ENCODE peak calls at places on chromosome 18, in eight cellular contexts. One of them, this sample, is unnamed.

GRCh38 chr18:66129248-66129647 is 378.4 kb downstream of the CDH7 start:
- DNase-seq in LHCN-M2: no peak
- DNase-seq in activated CD4-positive, CD25-positive, alpha-beta regulatory T cell: no peak
- DNase-seq in caudate nucleus: no peak
- DNase-seq in germinal center: no peak
- DNase-seq in NCI-H1092: no peak
- DNase-seq in renal cortical epithelial cell: no peak
- DNase-seq in hippocampal formation: no peak
- DNase-seq in this sample: no peak

GRCh38 chr18:44080054-44080453 is 600.6 kb upstream of the SETBP1 start:
- DNase-seq in LHCN-M2: no peak
- DNase-seq in activated CD4-positive, CD25-positive, alpha-beta regulatory T cell: no peak
- DNase-seq in caudate nucleus: no peak
- DNase-seq in germinal center: no peak
- DNase-seq in NCI-H1092: no peak
- DNase-seq in renal cortical epithelial cell: peak
- DNase-seq in hippocampal formation: no peak
- DNase-seq in this sample: no peak

GRCh38 chr18:12155996-12156395 is 62.4 kb downstream of the ANKRD62 start:
- DNase-seq in LHCN-M2: no peak
- DNase-seq in activated CD4-positive, CD25-positive, alpha-beta regulatory T cell: no peak
- DNase-seq in caudate nucleus: no peak
- DNase-seq in germinal center: no peak
- DNase-seq in NCI-H1092: no peak
- DNase-seq in renal cortical epithelial cell: no peak
- DNase-seq in hippocampal formation: no peak
- DNase-seq in this sample: no peak

GRCh38 chr18:61842146-61842545 is 50.7 kb downstream of the RNF152 start:
- DNase-seq in LHCN-M2: peak
- DNase-seq in activated CD4-positive, CD25-positive, alpha-beta regulatory T cell: no peak
- DNase-seq in caudate nucleus: no peak
- DNase-seq in germinal center: no peak
- DNase-seq in NCI-H1092: no peak
- DNase-seq in renal cortical epithelial cell: no peak
- DNase-seq in hippocampal formation: peak
- DNase-seq in this sample: no peak

GRCh38 chr18:10518595-10519273 is 7.1 kb upstream of the NAPG start:
- DNase-seq in LHCN-M2: peak
- DNase-seq in activated CD4-positive, CD25-positive, alpha-beta regulatory T cell: no peak
- DNase-seq in caudate nucleus: peak
- DNase-seq in germinal center: no peak
- DNase-seq in NCI-H1092: peak
- DNase-seq in renal cortical epithelial cell: peak
- DNase-seq in hippocampal formation: peak
- DNase-seq in this sample: no peak

GRCh38 chr18:9775172-9775571 is 67.1 kb downstream of the RAB31 start:
- DNase-seq in LHCN-M2: no peak
- DNase-seq in activated CD4-positive, CD25-positive, alpha-beta regulatory T cell: no peak
- DNase-seq in caudate nucleus: no peak
- DNase-seq in germinal center: no peak
- DNase-seq in NCI-H1092: no peak
- DNase-seq in renal cortical epithelial cell: no peak
- DNase-seq in hippocampal formation: no peak
- DNase-seq in this sample: no peak

GRCh38 chr18:3624818-3625716 is 175.1 kb downstream of the TGIF1 start:
- DNase-seq in LHCN-M2: peak
- DNase-seq in activated CD4-positive, CD25-positive, alpha-beta regulatory T cell: no peak
- DNase-seq in caudate nucleus: no peak
- DNase-seq in germinal center: no peak
- DNase-seq in NCI-H1092: no peak
- DNase-seq in renal cortical epithelial cell: peak
- DNase-seq in hippocampal formation: no peak
- DNase-seq in this sample: no peak

GRCh38 chr18:75161629-75162028 is 47.3 kb downstream of the PTGR3 start:
- DNase-seq in LHCN-M2: peak
- DNase-seq in activated CD4-positive, CD25-positive, alpha-beta regulatory T cell: no peak
- DNase-seq in caudate nucleus: no peak
- DNase-seq in germinal center: no peak
- DNase-seq in NCI-H1092: peak
- DNase-seq in renal cortical epithelial cell: no peak
- DNase-seq in hippocampal formation: peak
- DNase-seq in this sample: no peak

GRCh38 chr18:76803814-76804213 is 18.5 kb upstream of the ZNF236 start:
- DNase-seq in LHCN-M2: peak
- DNase-seq in activated CD4-positive, CD25-positive, alpha-beta regulatory T cell: peak
- DNase-seq in caudate nucleus: peak
- DNase-seq in germinal center: peak
- DNase-seq in NCI-H1092: peak
- DNase-seq in renal cortical epithelial cell: peak
- DNase-seq in hippocampal formation: peak
- DNase-seq in this sample: peak

GRCh38 chr18:75113455-75113854 is 95.5 kb downstream of the PTGR3 start:
- DNase-seq in LHCN-M2: no peak
- DNase-seq in activated CD4-positive, CD25-positive, alpha-beta regulatory T cell: no peak
- DNase-seq in caudate nucleus: no peak
- DNase-seq in germinal center: no peak
- DNase-seq in NCI-H1092: no peak
- DNase-seq in renal cortical epithelial cell: no peak
- DNase-seq in hippocampal formation: no peak
- DNase-seq in this sample: no peak

GRCh38 chr18:59783138-59783537 is 85.9 kb upstream of the CCBE1 start:
- DNase-seq in LHCN-M2: peak
- DNase-seq in activated CD4-positive, CD25-positive, alpha-beta regulatory T cell: no peak
- DNase-seq in caudate nucleus: no peak
- DNase-seq in germinal center: peak
- DNase-seq in NCI-H1092: peak
- DNase-seq in renal cortical epithelial cell: peak
- DNase-seq in hippocampal formation: no peak
- DNase-seq in this sample: no peak

GRCh38 chr18:42860011-42860410 is 255.5 kb downstream of the RIT2 start:
- DNase-seq in LHCN-M2: no peak
- DNase-seq in activated CD4-positive, CD25-positive, alpha-beta regulatory T cell: no peak
- DNase-seq in caudate nucleus: no peak
- DNase-seq in germinal center: no peak
- DNase-seq in NCI-H1092: no peak
- DNase-seq in renal cortical epithelial cell: peak
- DNase-seq in hippocampal formation: no peak
- DNase-seq in this sample: no peak

This sample was measured in C1 segment of cervical spinal cord.